ENCODE peak calls at places on chromosomes 11 and 22, in six cellular contexts. N, H, X, O, W and K are unnamed samples.

GRCh38 chr11:33507967-33508366 is 192.7 kb downstream of the C11orf91 start:
- DNase-seq in N (peak; percentile 62), H (no peak), X (no peak), O (peak; percentile 27), W (no peak), K (no peak)

GRCh38 chr22:42074153-42074750 is at the start of gene PHETA2:
- DNase-seq in N (peak; percentile 29), H (peak; percentile 73), X (no peak), O (no peak), W (peak; percentile 42), K (peak; percentile 51)

GRCh38 chr22:32776800-32777199 is 24.7 kb upstream of the TIMP3 start:
- DNase-seq in N (no peak), H (no peak), X (no peak), O (no peak), W (no peak), K (no peak)

GRCh38 chr11:31240340-31240904 is 129.1 kb downstream of the DCDC1 start:
- DNase-seq in N (peak; percentile 63), H (no peak), X (no peak), O (no peak), W (peak; percentile 50), K (no peak)

GRCh38 chr11:32429477-32429876 is 5.9 kb downstream of the WT1 start:
- DNase-seq in N (no peak), H (no peak), X (no peak), O (no peak), W (no peak), K (no peak)

GRCh38 chr22:43681724-43682360 is 130.3 kb downstream of the EFCAB6 start:
- DNase-seq in N (peak; percentile 40), H (no peak), X (no peak), O (no peak), W (no peak), K (no peak)

GRCh38 chr11:119416606-119417580 is 6.1 kb downstream of the THY1 start:
- DNase-seq in N (peak; percentile 27), H (no peak), X (no peak), O (peak; percentile 58), W (peak; percentile 32), K (no peak)

GRCh38 chr11:83639995-83640758 is 354.0 kb upstream of the CCDC90B start:
- DNase-seq in N (no peak), H (no peak), X (no peak), O (no peak), W (no peak), K (no peak)

GRCh38 chr11:45266693-45267451 is 19.3 kb downstream of the SYT13 start:
- DNase-seq in N (no peak), H (peak; percentile 79), X (no peak), O (no peak), W (no peak), K (no peak)

GRCh38 chr11:115912484-115912945 is 408.3 kb upstream of the CADM1 start:
- DNase-seq in N (no peak), H (no peak), X (no peak), O (no peak), W (peak; percentile 7), K (no peak)
- TF ChIP-seq CTCF in N (no peak), H (no peak), X (no peak), O (no peak), W (peak; percentile 33), K (no peak)

GRCh38 chr11:105639527-105639926 is 29.7 kb downstream of the GRIA4 start:
- DNase-seq in N (no peak), H (no peak), X (no peak), O (no peak), W (no peak), K (no peak)

GRCh38 chr11:105635466-105635865 is 25.6 kb downstream of the GRIA4 start:
- DNase-seq in N (no peak), H (no peak), X (no peak), O (no peak), W (no peak), K (no peak)

GRCh38 chr11:105641433-105641832 is 31.6 kb downstream of the GRIA4 start:
- DNase-seq in N (peak; percentile 22), H (no peak), X (no peak), O (no peak), W (no peak), K (no peak)

GRCh38 chr11:105632316-105632715 is 22.4 kb downstream of the GRIA4 start:
- DNase-seq in N (no peak), H (no peak), X (no peak), O (no peak), W (no peak), K (no peak)

DNA sequence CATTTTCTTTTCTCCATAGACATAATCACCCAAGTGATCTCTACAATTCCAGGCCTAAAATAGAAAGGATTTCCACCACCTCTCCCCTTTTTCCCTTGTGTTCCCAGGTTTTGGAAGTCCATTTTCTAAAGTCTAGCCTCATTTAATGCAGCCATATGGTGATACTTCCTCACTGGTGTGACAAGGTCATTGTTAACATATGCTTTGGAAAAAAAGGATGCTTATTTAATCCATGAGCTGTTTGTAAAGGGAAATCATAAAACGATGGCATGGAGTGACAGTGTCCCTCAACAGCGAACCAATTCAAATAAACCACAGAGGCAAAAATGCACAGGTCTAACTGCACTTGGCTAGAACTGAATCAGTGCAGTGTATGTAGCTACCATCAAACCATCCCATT is 26.6 kb downstream of the GRIA4 start:
- DNase-seq in N (no peak), H (no peak), X (no peak), O (no peak), W (no peak), K (no peak)
- TF ChIP-seq CTCF in N (no peak), H (no peak), X (no peak), O (no peak), W (no peak), K (no peak)

GRCh38 chr22:49547751-49548239 is 279.9 kb downstream of the BRD1 start:
- DNase-seq in N (no peak), H (no peak), X (no peak), O (no peak), W (no peak), K (no peak)

GRCh38 chr22:49546811-49547585 is 280.7 kb downstream of the BRD1 start:
- DNase-seq in N (no peak), H (no peak), X (no peak), O (no peak), W (no peak), K (no peak)

GRCh38 chr22:49549256-49549655 is 278.4 kb downstream of the BRD1 start:
- DNase-seq in N (no peak), H (no peak), X (no peak), O (no peak), W (no peak), K (no peak)

GRCh38 chr22:49549851-49550430 is 277.7 kb downstream of the BRD1 start:
- DNase-seq in N (no peak), H (no peak), X (no peak), O (no peak), W (no peak), K (no peak)

GRCh38 chr22:49548356-49549202 is 279.1 kb downstream of the BRD1 start:
- DNase-seq in N (no peak), H (no peak), X (no peak), O (no peak), W (no peak), K (no peak)
- TF ChIP-seq CTCF in N (no peak), H (no peak), X (no peak), O (no peak), W (no peak), K (no peak)

DNA sequence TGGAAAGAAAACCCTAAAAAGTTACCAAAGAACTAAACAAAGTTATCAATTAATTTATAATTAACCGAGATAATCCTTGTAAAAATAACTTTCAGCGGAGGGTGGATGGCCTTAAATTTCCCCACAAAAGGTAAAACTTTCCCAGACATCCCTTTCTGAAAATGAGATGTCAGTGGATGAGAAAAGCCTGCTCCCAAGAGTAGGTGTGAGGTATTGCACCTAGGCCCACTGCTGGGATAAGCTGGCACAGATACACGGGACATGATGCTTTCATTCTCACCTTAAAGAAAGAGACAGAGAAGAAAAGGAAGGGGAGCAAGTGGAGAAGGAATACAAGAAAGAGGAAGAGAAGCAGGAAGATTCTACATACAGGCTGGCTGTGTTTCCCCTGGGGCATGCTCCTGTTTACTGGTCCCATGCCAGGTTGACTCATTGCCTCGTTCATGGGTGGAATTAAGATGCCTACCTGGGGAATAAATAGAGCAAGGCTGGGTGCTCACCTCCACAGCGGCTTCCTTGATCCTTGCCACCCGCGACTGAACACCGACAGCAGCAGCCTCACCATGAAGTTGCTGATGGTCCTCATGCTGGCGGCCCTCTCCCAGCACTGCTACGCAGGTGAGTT is at the start of gene SCGB2A2:
- DNase-seq in N (peak; percentile 78), H (no peak), X (no peak), O (no peak), W (no peak), K (no peak)
- TF ChIP-seq CTCF in N (peak; percentile 47), H (no peak), X (no peak), O (peak; percentile 57), W (no peak), K (no peak)

GRCh38 chr22:22867996-22868715 is 19.5 kb upstream of the IGLL5 start:
- DNase-seq in N (no peak), H (no peak), X (no peak), O (no peak), W (no peak), K (no peak)

GRCh38 chr22:22866381-22867111 is 21.1 kb upstream of the IGLL5 start:
- DNase-seq in N (peak; percentile 4), H (no peak), X (no peak), O (no peak), W (no peak), K (no peak)

GRCh38 chr22:22872722-22873708 is 14.6 kb upstream of the IGLL5 start:
- DNase-seq in N (no peak), H (no peak), X (no peak), O (no peak), W (no peak), K (no peak)

GRCh38 chr22:22871536-22872278 is 15.9 kb upstream of the IGLL5 start:
- DNase-seq in N (no peak), H (no peak), X (no peak), O (no peak), W (no peak), K (no peak)

GRCh38 chr22:22870577-22871398 is 16.8 kb upstream of the IGLL5 start:
- DNase-seq in N (no peak), H (no peak), X (no peak), O (no peak), W (no peak), K (no peak)
- TF ChIP-seq CTCF in N (no peak), H (no peak), X (no peak), O (no peak), W (no peak), K (peak; percentile 17)